ENCODE peak calls at places on chromosome 12, in five cellular contexts. One of them, this sample, is unnamed.

GRCh38 chr12:92408072-92408900 is 262.6 kb upstream of the BTG1 start:
- DNase-seq in H4: peak; percentile 52
- DNase-seq in D341Med: peak; percentile 50
- DNase-seq in RPMI7951: peak; percentile 33
- DNase-seq in dorsolateral prefrontal cortex: no peak
- DNase-seq in this sample: peak; percentile 67

GRCh38 chr12:109767991-109768900 is 54.6 kb downstream of the FAM222A start:
- DNase-seq in RPMI7951: no peak
- DNase-seq in D341Med: peak; percentile 30
- DNase-seq in dorsolateral prefrontal cortex: peak; percentile 72
- DNase-seq in H4: no peak
- DNase-seq in this sample: peak; percentile 5

GRCh38 chr12:34347367-34347766 is 325.1 kb downstream of the ALG10 start:
- DNase-seq in dorsolateral prefrontal cortex: no peak
- DNase-seq in D341Med: no peak
- DNase-seq in RPMI7951: no peak
- DNase-seq in H4: peak; percentile 10
- DNase-seq in this sample: peak; percentile 19

GRCh38 chr12:65967696-65968095 is 143.4 kb downstream of the HMGA2 start:
- DNase-seq in RPMI7951: no peak
- DNase-seq in D341Med: no peak
- DNase-seq in H4: no peak
- DNase-seq in dorsolateral prefrontal cortex: no peak
- DNase-seq in this sample: no peak

GRCh38 chr12:95943231-95943842 is at the start of gene AMDHD1:
- DNase-seq in dorsolateral prefrontal cortex: peak; percentile 20
- DNase-seq in H4: peak; percentile 48
- DNase-seq in D341Med: peak; percentile 81
- DNase-seq in RPMI7951: peak; percentile 52
- DNase-seq in this sample: peak; percentile 56

GRCh38 chr12:91461061-91461460 is 278.4 kb upstream of the DCN start:
- DNase-seq in H4: no peak
- DNase-seq in D341Med: no peak
- DNase-seq in dorsolateral prefrontal cortex: no peak
- DNase-seq in RPMI7951: no peak
- DNase-seq in this sample: no peak

GRCh38 chr12:96810477-96810876 is 96.6 kb upstream of the NEDD1 start:
- DNase-seq in RPMI7951: peak; percentile 29
- DNase-seq in H4: no peak
- DNase-seq in dorsolateral prefrontal cortex: no peak
- DNase-seq in D341Med: no peak
- DNase-seq in this sample: no peak

GRCh38 chr12:6552140-6552551 is 3.7 kb downstream of the IFFO1 start:
- DNase-seq in D341Med: no peak
- DNase-seq in dorsolateral prefrontal cortex: no peak
- DNase-seq in RPMI7951: peak; percentile 61
- DNase-seq in H4: peak; percentile 53
- DNase-seq in this sample: no peak

GRCh38 chr12:77133566-77133965 is 68.2 kb upstream of the E2F7 start:
- DNase-seq in dorsolateral prefrontal cortex: no peak
- DNase-seq in D341Med: no peak
- DNase-seq in RPMI7951: peak; percentile 59
- DNase-seq in H4: peak; percentile 34
- DNase-seq in this sample: no peak

This sample was measured in WERI-Rb-1.